ENCODE peak calls at places on chromosomes 7 and 10, in seven cellular contexts. One of them, this sample, is unnamed.

GRCh38 chr7:8295638-8296361 is 33.8 kb upstream of the ICA1 start:
- DNase-seq in body of pancreas: peak
- DNase-seq in NCI-H1092: peak
- DNase-seq in CD8-positive, alpha-beta T cell: peak
- DNase-seq in naive B cell: peak
- DNase-seq in HCEC 1CT: peak
- DNase-seq in brain microvascular endothelial cell: peak
- DNase-seq in this sample: peak

GRCh38 chr7:107228291-107228690 is 59.5 kb downstream of the HBP1 start:
- DNase-seq in brain microvascular endothelial cell: no peak
- DNase-seq in NCI-H1092: no peak
- DNase-seq in HCEC 1CT: peak
- DNase-seq in naive B cell: no peak
- DNase-seq in body of pancreas: no peak
- DNase-seq in CD8-positive, alpha-beta T cell: no peak
- DNase-seq in this sample: no peak

GRCh38 chr10:130022501-130023299 is 58.6 kb upstream of the EBF3 start:
- DNase-seq in brain microvascular endothelial cell: peak
- DNase-seq in CD8-positive, alpha-beta T cell: no peak
- DNase-seq in body of pancreas: peak
- DNase-seq in NCI-H1092: no peak
- DNase-seq in HCEC 1CT: peak
- DNase-seq in naive B cell: no peak
- DNase-seq in this sample: no peak

GRCh38 chr10:78171633-78172032 is 138.0 kb downstream of the RPS24 start:
- DNase-seq in body of pancreas: no peak
- DNase-seq in naive B cell: no peak
- DNase-seq in brain microvascular endothelial cell: no peak
- DNase-seq in CD8-positive, alpha-beta T cell: no peak
- DNase-seq in HCEC 1CT: no peak
- DNase-seq in NCI-H1092: no peak
- DNase-seq in this sample: no peak

GRCh38 chr7:14191686-14192098 is 202.2 kb upstream of the ETV1 start:
- DNase-seq in naive B cell: no peak
- DNase-seq in NCI-H1092: no peak
- DNase-seq in brain microvascular endothelial cell: peak
- DNase-seq in body of pancreas: no peak
- DNase-seq in CD8-positive, alpha-beta T cell: no peak
- DNase-seq in HCEC 1CT: peak
- DNase-seq in this sample: no peak

GRCh38 chr10:77049896-77050295 is 587.7 kb downstream of the KCNMA1 start:
- DNase-seq in brain microvascular endothelial cell: peak
- DNase-seq in naive B cell: no peak
- DNase-seq in NCI-H1092: no peak
- DNase-seq in CD8-positive, alpha-beta T cell: no peak
- DNase-seq in HCEC 1CT: peak
- DNase-seq in body of pancreas: no peak
- DNase-seq in this sample: no peak

GRCh38 chr10:54962134-54962900 is 161.3 kb upstream of the PCDH15 start:
- DNase-seq in HCEC 1CT: no peak
- DNase-seq in body of pancreas: no peak
- DNase-seq in CD8-positive, alpha-beta T cell: no peak
- DNase-seq in NCI-H1092: no peak
- DNase-seq in naive B cell: no peak
- DNase-seq in brain microvascular endothelial cell: no peak
- DNase-seq in this sample: no peak

GRCh38 chr10:98885380-98885779 is 350.3 kb downstream of the HPSE2 start:
- DNase-seq in CD8-positive, alpha-beta T cell: no peak
- DNase-seq in HCEC 1CT: no peak
- DNase-seq in NCI-H1092: no peak
- DNase-seq in body of pancreas: no peak
- DNase-seq in brain microvascular endothelial cell: no peak
- DNase-seq in naive B cell: no peak
- DNase-seq in this sample: no peak

GRCh38 chr7:5383314-5384098 is 40.1 kb downstream of the TNRC18 start:
- DNase-seq in naive B cell: no peak
- DNase-seq in brain microvascular endothelial cell: no peak
- DNase-seq in HCEC 1CT: no peak
- DNase-seq in CD8-positive, alpha-beta T cell: no peak
- DNase-seq in NCI-H1092: no peak
- DNase-seq in body of pancreas: no peak
- DNase-seq in this sample: no peak